ENCODE peak calls at places on chromosome 6, in five cellular contexts. One of them, this sample, is unnamed.

GRCh38 chr6:128252293-128253176 is 267.9 kb downstream of the PTPRK start:
- DNase-seq in HepG2: no peak
- DNase-seq in GM12878: no peak
- DNase-seq in K562: no peak
- DNase-seq in HCT116: no peak
- DNase-seq in this sample: no peak

GRCh38 chr6:149095842-149096241 is 221.7 kb upstream of the TAB2 start:
- DNase-seq in HepG2: no peak
- DNase-seq in K562: no peak
- DNase-seq in GM12878: no peak
- DNase-seq in HCT116: no peak
- DNase-seq in this sample: no peak

GRCh38 chr6:111417181-111417585 is 65.8 kb downstream of the REV3L start:
- DNase-seq in HepG2: no peak
- DNase-seq in K562: no peak
- DNase-seq in HCT116: no peak
- DNase-seq in GM12878: no peak
- DNase-seq in this sample: peak; percentile 58

GRCh38 chr6:111583986-111584385 is 21.7 kb downstream of the TRAF3IP2 start:
- DNase-seq in HCT116: no peak
- DNase-seq in GM12878: no peak
- DNase-seq in HepG2: no peak
- DNase-seq in K562: no peak
- DNase-seq in this sample: no peak

GRCh38 chr6:108689279-108690161 is 128.8 kb downstream of the FOXO3 start:
- DNase-seq in HCT116: peak; percentile 57
- DNase-seq in K562: peak; percentile 45
- DNase-seq in GM12878: no peak
- DNase-seq in HepG2: no peak
- DNase-seq in this sample: no peak

GRCh38 chr6:128350416-128351254 is 169.8 kb downstream of the PTPRK start:
- DNase-seq in HepG2: peak; percentile 65
- DNase-seq in K562: no peak
- DNase-seq in HCT116: no peak
- DNase-seq in GM12878: no peak
- DNase-seq in this sample: no peak

GRCh38 chr6:136191606-136192005 is 58.5 kb downstream of the MTFR2 start:
- DNase-seq in GM12878: no peak
- DNase-seq in K562: no peak
- DNase-seq in HCT116: no peak
- DNase-seq in HepG2: no peak
- DNase-seq in this sample: no peak

GRCh38 chr6:15322781-15323536 is 77.1 kb downstream of the JARID2 start:
- DNase-seq in HepG2: no peak
- DNase-seq in K562: no peak
- DNase-seq in GM12878: no peak
- DNase-seq in HCT116: peak; percentile 16
- DNase-seq in this sample: no peak

GRCh38 chr6:14754636-14755513 is 491.0 kb upstream of the JARID2 start:
- DNase-seq in HepG2: no peak
- DNase-seq in GM12878: no peak
- DNase-seq in HCT116: no peak
- DNase-seq in K562: no peak
- DNase-seq in this sample: no peak

GRCh38 chr6:36659271-36659670 is 19.2 kb upstream of the CDKN1A start:
- DNase-seq in HCT116: no peak
- DNase-seq in K562: no peak
- DNase-seq in GM12878: no peak
- DNase-seq in HepG2: no peak
- DNase-seq in this sample: no peak

GRCh38 chr6:113361014-113361645 is 496.0 kb upstream of the MARCKS start:
- DNase-seq in K562: no peak
- DNase-seq in HepG2: peak; percentile 82
- DNase-seq in HCT116: peak; percentile 66
- DNase-seq in GM12878: no peak
- DNase-seq in this sample: no peak

GRCh38 chr6:56363796-56364195 is 116.4 kb upstream of the COL21A1 start:
- DNase-seq in GM12878: no peak
- DNase-seq in HepG2: no peak
- DNase-seq in K562: no peak
- DNase-seq in HCT116: no peak
- DNase-seq in this sample: no peak

GRCh38 chr6:163460307-163460782 is 45.8 kb downstream of the QKI start:
- DNase-seq in GM12878: peak; percentile 57
- DNase-seq in HCT116: no peak
- DNase-seq in K562: no peak
- DNase-seq in HepG2: no peak
- DNase-seq in this sample: no peak

GRCh38 chr6:3665608-3666007 is 85.9 kb downstream of the PXDC1 start:
- DNase-seq in K562: no peak
- DNase-seq in GM12878: no peak
- DNase-seq in HepG2: no peak
- DNase-seq in HCT116: no peak
- DNase-seq in this sample: no peak

GRCh38 chr6:1631251-1631650 is 21.5 kb downstream of the FOXC1 start:
- DNase-seq in K562: no peak
- DNase-seq in HepG2: no peak
- DNase-seq in HCT116: peak; percentile 31
- DNase-seq in GM12878: no peak
- DNase-seq in this sample: no peak

GRCh38 chr6:82397962-82398692 is 34.5 kb downstream of the TPBG start:
- DNase-seq in HCT116: no peak
- DNase-seq in HepG2: no peak
- DNase-seq in K562: no peak
- DNase-seq in GM12878: no peak
- DNase-seq in this sample: no peak

GRCh38 chr6:82396964-82397761 is 33.5 kb downstream of the TPBG start:
- DNase-seq in HCT116: peak; percentile 89
- DNase-seq in GM12878: no peak
- DNase-seq in K562: no peak
- DNase-seq in HepG2: no peak
- DNase-seq in this sample: no peak
- TF ChIP-seq ZBTB33 in HCT116: peak; percentile 31
- TF ChIP-seq ZBTB33 in GM12878: no peak
- TF ChIP-seq ZBTB33 in K562: no peak
- TF ChIP-seq ZBTB33 in HepG2: no peak
- TF ChIP-seq ZBTB33 in this sample: no peak

GRCh38 chr6:105608711-105609374 is 206.0 kb upstream of the PREP start:
- DNase-seq in HepG2: peak; percentile 5
- DNase-seq in HCT116: no peak
- DNase-seq in GM12878: no peak
- DNase-seq in K562: no peak
- DNase-seq in this sample: no peak
- TF ChIP-seq ZBTB33 in HepG2: no peak
- TF ChIP-seq ZBTB33 in HCT116: no peak
- TF ChIP-seq ZBTB33 in GM12878: no peak
- TF ChIP-seq ZBTB33 in K562: no peak
- TF ChIP-seq ZBTB33 in this sample: no peak

GRCh38 chr6:146434991-146435390 is 108.6 kb upstream of the RAB32 start:
- DNase-seq in K562: no peak
- DNase-seq in HepG2: no peak
- DNase-seq in HCT116: no peak
- DNase-seq in GM12878: no peak
- DNase-seq in this sample: no peak

GRCh38 chr6:146429831-146430230 is 113.8 kb upstream of the RAB32 start:
- DNase-seq in K562: no peak
- DNase-seq in HepG2: no peak
- DNase-seq in GM12878: no peak
- DNase-seq in HCT116: no peak
- DNase-seq in this sample: no peak

DNA sequence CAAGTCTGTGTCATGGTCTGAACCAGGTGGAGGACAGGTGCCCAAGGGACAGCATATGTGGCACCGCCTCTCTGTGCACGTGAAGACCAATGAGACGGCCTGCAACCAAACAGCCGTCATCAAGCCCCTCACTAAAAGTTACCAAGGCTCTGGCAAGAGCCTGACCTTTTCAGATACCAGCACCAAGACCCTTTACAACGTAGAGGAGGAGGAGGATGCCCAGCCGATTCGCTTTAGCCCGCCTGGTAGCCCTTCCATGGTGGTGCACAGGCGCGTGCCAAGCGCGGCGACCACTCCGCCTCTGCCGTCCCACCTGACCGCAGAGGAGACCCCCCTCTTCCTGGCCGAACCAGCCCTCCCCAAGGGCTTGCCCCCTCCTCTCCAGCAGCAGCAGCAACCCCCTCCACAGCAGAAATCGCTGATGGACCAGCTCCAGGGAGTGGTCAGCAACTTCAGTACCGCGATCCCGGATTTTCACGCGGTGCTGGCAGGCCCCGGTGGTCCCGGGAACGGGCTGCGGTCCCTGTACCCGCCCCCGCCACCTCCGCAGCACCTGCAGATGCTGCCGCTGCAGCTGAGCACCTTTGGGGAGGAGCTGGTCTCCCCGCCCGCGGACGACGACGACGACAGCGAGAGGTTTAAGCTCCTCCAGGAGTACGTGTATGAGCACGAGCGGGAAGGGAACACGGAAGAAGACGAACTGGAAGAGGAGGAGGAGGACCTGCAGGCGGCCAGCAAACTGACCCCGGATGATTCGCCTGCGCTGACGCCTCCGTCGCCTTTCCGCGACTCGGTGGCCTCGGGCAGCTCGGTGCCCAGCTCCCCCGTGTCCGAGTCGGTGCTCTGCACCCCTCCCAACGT is 109.5 kb upstream of the RAB32 start:
- DNase-seq in HepG2: no peak
- DNase-seq in GM12878: no peak
- DNase-seq in K562: no peak
- DNase-seq in HCT116: no peak
- DNase-seq in this sample: peak; percentile 52
- TF ChIP-seq ZBTB33 in HepG2: no peak
- TF ChIP-seq ZBTB33 in GM12878: no peak
- TF ChIP-seq ZBTB33 in K562: no peak
- TF ChIP-seq ZBTB33 in HCT116: no peak
- TF ChIP-seq ZBTB33 in this sample: no peak

GRCh38 chr6:31664790-31665500 is at the start of gene GPANK1:
- DNase-seq in HepG2: peak; percentile 95
- DNase-seq in HCT116: peak; percentile 93
- DNase-seq in GM12878: peak; percentile 87
- DNase-seq in K562: no peak
- DNase-seq in this sample: peak; percentile 74

GRCh38 chr6:31666337-31666960 is 569 bp downstream of the CSNK2B start:
- DNase-seq in GM12878: no peak
- DNase-seq in HCT116: no peak
- DNase-seq in HepG2: no peak
- DNase-seq in K562: no peak
- DNase-seq in this sample: no peak

GRCh38 chr6:31663961-31664789 is 622 bp downstream of the GPANK1 start:
- DNase-seq in K562: peak; percentile 75
- DNase-seq in GM12878: no peak
- DNase-seq in HCT116: no peak
- DNase-seq in HepG2: no peak
- DNase-seq in this sample: no peak

GRCh38 chr6:31663087-31663960 is 1.5 kb downstream of the GPANK1 start:
- DNase-seq in GM12878: no peak
- DNase-seq in HCT116: no peak
- DNase-seq in HepG2: no peak
- DNase-seq in K562: no peak
- DNase-seq in this sample: no peak

GRCh38 chr6:31665501-31666336 is at the start of gene CSNK2B:
- DNase-seq in K562: peak; percentile 98
- DNase-seq in GM12878: peak; percentile 91
- DNase-seq in HCT116: peak; percentile 96
- DNase-seq in HepG2: peak; percentile 99
- DNase-seq in this sample: peak; percentile 96
- TF ChIP-seq ZBTB33 in K562: no peak
- TF ChIP-seq ZBTB33 in GM12878: no peak
- TF ChIP-seq ZBTB33 in HCT116: no peak
- TF ChIP-seq ZBTB33 in HepG2: no peak
- TF ChIP-seq ZBTB33 in this sample: peak; percentile 35

GRCh38 chr6:144586986-144587385 is 301.9 kb downstream of the UTRN start:
- DNase-seq in K562: no peak
- DNase-seq in GM12878: no peak
- DNase-seq in HCT116: no peak
- DNase-seq in HepG2: no peak
- DNase-seq in this sample: no peak

GRCh38 chr6:144582939-144583613 is 297.9 kb downstream of the UTRN start:
- DNase-seq in HepG2: no peak
- DNase-seq in K562: no peak
- DNase-seq in GM12878: peak; percentile 83
- DNase-seq in HCT116: no peak
- DNase-seq in this sample: peak; percentile 32

GRCh38 chr6:144583614-144583954 is 298.4 kb downstream of the UTRN start:
- DNase-seq in HepG2: no peak
- DNase-seq in K562: no peak
- DNase-seq in HCT116: no peak
- DNase-seq in GM12878: no peak
- DNase-seq in this sample: no peak

GRCh38 chr6:144581807-144582537 is 296.8 kb downstream of the UTRN start:
- DNase-seq in K562: peak; percentile 23
- DNase-seq in HCT116: peak; percentile 27
- DNase-seq in GM12878: no peak
- DNase-seq in HepG2: peak; percentile 35
- DNase-seq in this sample: peak; percentile 31

DNA sequence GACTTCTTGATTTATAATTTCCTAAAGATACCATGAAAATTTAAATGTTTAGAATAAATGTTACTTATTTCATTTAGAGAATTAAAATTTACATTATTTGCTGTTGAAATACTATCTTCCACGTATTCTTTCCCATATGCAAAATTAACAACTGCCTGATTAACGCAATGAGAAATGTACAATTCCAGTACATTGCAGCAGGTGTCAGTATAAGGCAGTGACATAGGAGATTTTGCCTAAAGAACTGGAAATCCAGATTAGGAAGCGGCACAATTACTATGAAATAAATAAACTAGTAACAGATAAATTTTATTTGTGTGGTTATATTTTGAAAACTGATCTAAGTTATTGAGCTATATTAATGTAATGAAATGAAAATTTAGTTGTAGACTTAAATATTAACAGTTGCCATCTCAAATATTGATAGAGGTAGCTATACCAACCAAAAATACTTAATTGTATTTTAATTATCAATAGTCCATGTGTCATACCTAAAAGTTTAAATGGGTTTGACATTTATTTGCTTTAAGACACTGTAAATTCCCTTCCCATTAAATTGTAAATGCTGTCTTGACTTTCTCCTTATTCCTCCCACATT is 300.2 kb downstream of the UTRN start:
- DNase-seq in HepG2: peak; percentile 40
- DNase-seq in HCT116: peak; percentile 54
- DNase-seq in K562: peak; percentile 17
- DNase-seq in GM12878: no peak
- DNase-seq in this sample: peak; percentile 14
- TF ChIP-seq ZBTB33 in HepG2: no peak
- TF ChIP-seq ZBTB33 in HCT116: no peak
- TF ChIP-seq ZBTB33 in K562: no peak
- TF ChIP-seq ZBTB33 in GM12878: no peak
- TF ChIP-seq ZBTB33 in this sample: no peak

This sample was measured in SK-N-SH.